ENCODE peak calls at places on chromosomes 11 and 22, in ten cellular contexts. P is AG09319, C is transverse colon, E is dorsolateral prefrontal cortex, Y is progenitor cell of endocrine pancreas, O is HCT116, N is lung, G is WERI-Rb-1, X is IMR-90, H is brain microvascular endothelial cell. B is an unnamed sample.

GRCh38 chr22:31952094-31952401 is 7.7 kb downstream of the YWHAH start:
- DNase-seq in P (no peak), C (no peak), E (no peak), Y (no peak), O (no peak), N (no peak), G (no peak), X (no peak), H (no peak), B (no peak)

GRCh38 chr11:14902650-14903350 is 10.8 kb upstream of the CYP2R1 start:
- DNase-seq in P (no peak), C (no peak), E (no peak), Y (no peak), O (no peak), N (no peak), G (no peak), X (peak), H (peak), B (no peak)

GRCh38 chr11:90803781-90804180 is 580.9 kb upstream of the CHORDC1 start:
- DNase-seq in P (no peak), C (no peak), E (no peak), Y (no peak), O (no peak), N (no peak), G (no peak), X (no peak), H (no peak), B (no peak)

GRCh38 chr22:37607010-37607911 is 1.4 kb upstream of the GGA1 start:
- DNase-seq in P (no peak), C (peak), E (peak), Y (peak), O (peak), N (peak), G (peak), X (peak), H (peak), B (peak)

GRCh38 chr11:86571273-86571948 is 101.0 kb downstream of the ME3 start:
- DNase-seq in P (no peak), C (peak), E (no peak), Y (peak), O (peak), N (no peak), G (peak), X (no peak), H (no peak), B (peak)

GRCh38 chr22:20511578-20512259 is 4.3 kb downstream of the MED15 start:
- DNase-seq in P (no peak), C (no peak), E (no peak), Y (no peak), O (no peak), N (no peak), G (no peak), X (no peak), H (no peak), B (no peak)

GRCh38 chr22:30114356-30114755 is 34.1 kb downstream of the HORMAD2 start:
- DNase-seq in P (no peak), C (no peak), E (no peak), Y (no peak), O (no peak), N (no peak), G (no peak), X (peak), H (no peak), B (no peak)

GRCh38 chr11:61791737-61792309 is 576 bp downstream of the TMEM258 start:
- DNase-seq in P (peak), C (peak), E (peak), Y (peak), O (peak), N (peak), G (peak), X (peak), H (peak), B (peak)

GRCh38 chr22:49827307-49827852 is 293 bp downstream of the BRD1 start:
- DNase-seq in P (no peak), C (no peak), E (no peak), Y (no peak), O (no peak), N (no peak), G (no peak), X (no peak), H (no peak), B (no peak)

GRCh38 chr22:19105456-19105855 is 16.8 kb downstream of the DGCR2 start:
- DNase-seq in P (no peak), C (no peak), E (no peak), Y (no peak), O (no peak), N (no peak), G (no peak), X (no peak), H (no peak), B (no peak)

GRCh38 chr22:50530280-50530856 is 556 bp upstream of the TYMP start:
- DNase-seq in P (no peak), C (peak), E (no peak), Y (no peak), O (peak), N (peak), G (no peak), X (peak), H (peak), B (peak)

GRCh38 chr11:2305862-2306823 is 4.3 kb downstream of the TSPAN32 start:
- DNase-seq in P (peak), C (peak), E (no peak), Y (no peak), O (no peak), N (peak), G (no peak), X (peak), H (no peak), B (no peak)

GRCh38 chr11:44799036-44799435 is 72.3 kb downstream of the TSPAN18 start:
- DNase-seq in P (no peak), C (no peak), E (no peak), Y (no peak), O (no peak), N (no peak), G (no peak), X (no peak), H (no peak), B (no peak)

GRCh38 chr22:45311033-45311531 is 1.3 kb downstream of the FAM118A start:
- DNase-seq in P (no peak), C (no peak), E (no peak), Y (no peak), O (no peak), N (no peak), G (no peak), X (no peak), H (no peak), B (no peak)

GRCh38 chr22:45310331-45311032 is 748 bp downstream of the FAM118A start:
- DNase-seq in P (no peak), C (no peak), E (peak), Y (no peak), O (no peak), N (no peak), G (no peak), X (no peak), H (no peak), B (peak)

GRCh38 chr22:45312415-45312814 is 2.7 kb downstream of the FAM118A start:
- DNase-seq in P (no peak), C (no peak), E (no peak), Y (no peak), O (no peak), N (no peak), G (no peak), X (no peak), H (no peak), B (no peak)

GRCh38 chr22:45308624-45309421 is 911 bp upstream of the FAM118A start:
- DNase-seq in P (no peak), C (peak), E (peak), Y (no peak), O (peak), N (no peak), G (no peak), X (no peak), H (no peak), B (no peak)

DNA sequence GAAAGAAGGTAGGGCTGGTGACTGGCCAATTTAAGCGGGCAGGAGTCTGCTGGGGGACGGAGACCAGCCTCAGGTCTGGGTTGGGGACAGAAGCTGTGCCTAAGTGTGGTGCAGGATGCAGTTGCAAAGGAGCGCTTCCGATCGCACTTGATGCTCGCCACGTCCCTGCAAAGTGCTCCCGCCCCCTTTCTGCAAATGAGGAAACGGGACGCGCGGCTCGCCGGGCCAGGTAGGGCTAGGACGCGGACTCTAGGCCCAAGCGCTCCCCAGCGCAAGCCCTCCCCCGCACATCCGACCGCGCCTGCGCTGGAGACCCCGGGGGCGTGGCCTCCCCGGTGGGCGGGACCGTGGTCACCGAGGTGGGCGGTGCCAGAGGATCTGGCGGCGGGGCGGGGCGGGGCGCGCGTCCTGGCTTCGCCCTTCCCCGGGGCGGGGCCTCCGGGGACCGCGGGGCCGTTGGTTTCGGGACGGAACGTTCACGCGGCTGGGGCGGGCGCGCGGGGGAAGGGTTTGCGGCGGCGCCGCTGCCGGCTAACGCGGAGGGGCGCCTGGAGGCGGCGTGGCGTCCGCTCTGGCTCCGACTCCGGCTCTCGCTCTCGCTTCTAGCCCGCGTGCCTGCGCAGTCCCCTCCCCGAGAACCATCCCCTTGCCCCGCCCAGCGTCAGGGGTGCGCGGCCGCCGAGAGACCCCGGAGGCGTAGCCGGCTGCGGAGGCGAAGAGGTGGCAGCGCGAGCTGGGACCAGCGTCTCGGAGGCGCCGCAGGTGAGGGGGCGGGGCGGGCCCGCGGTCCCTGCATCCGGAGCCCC is at the start of gene FAM118A:
- DNase-seq in P (peak), C (peak), E (peak), Y (peak), O (peak), N (peak), G (peak), X (peak), H (peak), B (peak)
- TF ChIP-seq CTCF in P (no peak), C (no peak), E (peak), Y (no peak), O (no peak), N (no peak), G (peak), X (peak), H (no peak), B (no peak)

GRCh38 chr11:112584674-112585073 is 324.0 kb upstream of the PLET1 start:
- DNase-seq in P (no peak), C (no peak), E (no peak), Y (no peak), O (no peak), N (no peak), G (peak), X (no peak), H (no peak), B (no peak)
- TF ChIP-seq CTCF in P (no peak), C (no peak), E (peak), Y (peak), O (peak), N (no peak), G (peak), X (no peak), H (peak), B (peak)

GRCh38 chr11:119338318-119338890 is 2.3 kb downstream of the C1QTNF5 start:
- DNase-seq in P (no peak), C (peak), E (peak), Y (peak), O (peak), N (peak), G (peak), X (no peak), H (peak), B (peak)

GRCh38 chr11:119340335-119341221 is at the start of gene C1QTNF5:
- DNase-seq in P (no peak), C (peak), E (no peak), Y (no peak), O (no peak), N (peak), G (no peak), X (peak), H (no peak), B (no peak)

GRCh38 chr11:119338946-119339580 is 1.6 kb downstream of the C1QTNF5 start:
- DNase-seq in P (no peak), C (no peak), E (no peak), Y (no peak), O (no peak), N (no peak), G (no peak), X (no peak), H (no peak), B (no peak)

GRCh38 chr11:119341222-119342022 is 739 bp upstream of the C1QTNF5 start:
- DNase-seq in P (no peak), C (no peak), E (no peak), Y (no peak), O (no peak), N (no peak), G (no peak), X (no peak), H (no peak), B (no peak)

GRCh38 chr11:119339581-119340334 is 925 bp downstream of the C1QTNF5 start:
- DNase-seq in P (no peak), C (peak), E (peak), Y (peak), O (no peak), N (peak), G (peak), X (no peak), H (no peak), B (peak)
- TF ChIP-seq CTCF in P (peak), C (peak), E (peak), Y (peak), O (peak), N (peak), G (peak), X (peak), H (peak), B (peak)

DNA sequence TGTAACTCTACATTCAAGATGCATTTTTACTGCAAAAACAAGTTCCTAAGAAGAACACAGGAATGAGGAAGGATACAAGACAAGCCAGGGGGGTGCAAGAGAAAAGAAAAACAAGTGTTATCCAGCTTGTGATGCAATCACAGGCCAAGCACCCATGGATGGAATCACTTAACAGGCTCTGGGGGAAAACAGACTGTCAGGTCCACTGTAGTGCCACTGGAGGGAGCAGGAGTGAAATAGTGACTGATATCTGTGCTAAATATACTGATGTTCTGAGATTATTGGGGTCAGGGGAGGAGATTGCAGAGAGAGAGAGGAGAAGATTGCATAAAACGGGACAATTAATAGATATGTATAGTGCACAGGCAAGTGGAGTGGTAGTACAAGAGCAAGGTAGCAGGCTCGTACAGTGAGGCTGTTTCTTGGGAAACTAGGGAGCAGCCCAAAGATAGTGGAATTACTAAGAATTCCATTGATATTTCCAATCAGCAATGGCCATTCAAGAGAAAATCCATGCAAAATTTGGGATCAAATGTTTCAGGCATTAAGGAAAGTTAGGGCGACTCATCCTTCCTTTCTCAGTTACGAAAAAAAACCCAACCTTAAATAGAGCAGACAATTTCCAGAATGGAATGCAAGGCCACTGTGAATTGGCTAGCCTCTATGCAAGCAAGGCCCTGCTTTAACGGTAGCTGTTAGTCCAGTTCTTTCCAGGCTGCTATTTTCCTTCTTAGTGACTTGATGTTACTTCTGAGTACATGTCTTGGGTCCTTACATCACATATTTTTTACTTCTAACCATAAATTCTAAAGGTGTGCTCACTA is 52.2 kb upstream of the CEP126 start:
- DNase-seq in P (peak), C (peak), E (no peak), Y (no peak), O (peak), N (no peak), G (peak), X (peak), H (peak), B (peak)
- TF ChIP-seq CTCF in P (peak), C (no peak), E (no peak), Y (peak), O (peak), N (no peak), G (peak), X (peak), H (peak), B (peak)

DNA sequence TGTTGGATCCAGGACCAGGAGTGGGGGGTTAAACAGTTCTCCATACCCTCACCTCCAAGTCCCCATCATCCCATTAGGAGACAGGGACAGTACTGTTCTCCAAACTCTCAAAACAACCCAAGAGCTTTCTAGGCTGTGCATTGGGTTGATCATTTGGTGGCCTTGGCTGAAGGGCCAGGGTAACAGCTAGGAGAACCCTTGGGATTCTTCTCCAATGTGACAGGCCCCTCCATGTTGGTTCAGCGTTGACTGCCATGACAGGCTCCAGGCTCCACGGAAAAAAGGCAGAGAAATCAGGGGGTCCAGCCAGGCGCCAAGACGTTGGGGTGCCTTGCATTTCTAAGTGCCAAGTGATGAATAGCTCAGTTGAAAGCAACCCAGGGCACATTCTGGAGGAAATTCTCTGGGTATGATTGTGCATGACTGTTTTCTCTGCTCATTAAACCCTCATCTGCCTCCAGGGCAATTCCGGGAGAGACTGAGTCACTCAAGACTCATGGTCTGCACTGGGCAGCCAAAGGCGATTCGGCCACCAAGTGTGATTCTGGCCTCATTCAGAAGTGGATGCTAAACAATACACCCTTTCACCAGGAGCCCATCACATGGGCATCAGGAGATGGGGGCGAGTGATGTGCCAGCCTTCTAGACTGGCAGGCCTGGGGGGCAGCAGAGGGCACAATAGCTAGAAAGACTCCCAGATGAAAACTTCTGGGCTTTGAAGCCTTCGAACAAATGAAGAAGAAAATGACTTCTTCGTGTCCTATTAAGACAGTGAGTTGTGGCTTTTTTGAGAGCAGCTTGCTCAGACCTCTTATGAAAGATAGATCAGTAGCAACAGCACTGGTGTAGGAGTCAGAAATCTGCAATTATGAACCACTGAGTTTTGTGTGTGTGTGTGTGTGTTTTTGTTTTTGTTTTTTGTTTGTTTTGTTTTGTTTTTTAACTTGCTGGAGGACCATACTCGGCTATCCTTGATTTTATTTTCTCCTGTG is 27.7 kb downstream of the CD44 start:
- DNase-seq in P (peak), C (no peak), E (peak), Y (no peak), O (peak), N (no peak), G (no peak), X (peak), H (peak), B (no peak)
- TF ChIP-seq CTCF in P (no peak), C (no peak), E (no peak), Y (no peak), O (no peak), N (no peak), G (no peak), X (no peak), H (no peak), B (no peak)

DNA sequence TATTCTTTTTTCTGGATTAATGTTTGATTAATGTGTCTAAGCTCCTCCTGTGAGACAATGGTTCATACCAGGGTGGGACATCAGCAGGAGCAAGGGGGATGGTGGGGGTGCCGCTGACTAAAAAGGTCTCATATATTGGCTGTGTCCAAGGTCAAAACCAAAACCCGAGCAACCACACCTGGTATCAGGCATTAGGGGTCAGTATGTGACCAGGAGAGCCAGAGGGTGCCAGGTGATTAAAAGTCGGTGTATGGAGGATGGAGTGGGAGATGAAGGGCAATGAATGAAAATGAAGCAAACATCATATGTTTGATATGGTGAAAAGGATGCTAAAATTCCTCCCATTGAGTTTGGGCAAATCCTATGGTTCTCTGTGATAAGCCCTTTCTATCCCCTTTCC is 118.0 kb downstream of the MIAT start:
- DNase-seq in P (no peak), C (no peak), E (no peak), Y (no peak), O (no peak), N (no peak), G (no peak), X (no peak), H (no peak), B (no peak)
- TF ChIP-seq CTCF in P (no peak), C (no peak), E (no peak), Y (no peak), O (no peak), N (no peak), G (no peak), X (no peak), H (no peak), B (no peak)

GRCh38 chr11:47179655-47179991 is 2.9 kb upstream of the ARFGAP2 start:
- DNase-seq in P (no peak), C (no peak), E (no peak), Y (peak), O (no peak), N (no peak), G (peak), X (peak), H (peak), B (peak)
- TF ChIP-seq CTCF in P (peak), C (peak), E (peak), Y (peak), O (peak), N (peak), G (peak), X (peak), H (peak), B (peak)